ENCODE peak calls at places on chromosomes 6 and 20, in five cellular contexts. D, I, N, E and A are unnamed samples.

GRCh38 chr6:7742214-7742613 is 16.3 kb downstream of the BMP6 start:
- DNase-seq in I (no peak), N (no peak), D (no peak), E (no peak), A (no peak)

GRCh38 chr6:70108230-70108629 is 194.7 kb downstream of the COL9A1 start:
- DNase-seq in I (peak; percentile 35), N (no peak), D (no peak), E (peak; percentile 19), A (peak; percentile 39)

GRCh38 chr6:42762950-42763349 is 17.0 kb upstream of the TBCC start:
- DNase-seq in D (no peak), N (no peak), I (no peak), E (no peak), A (no peak)

GRCh38 chr6:8707956-8708772 is 272.8 kb upstream of the SLC35B3 start:
- DNase-seq in I (no peak), D (no peak), N (no peak), E (peak; percentile 27), A (peak; percentile 2)

GRCh38 chr20:53148764-53149163 is 176.6 kb downstream of the TSHZ2 start:
- DNase-seq in N (no peak), I (no peak), E (no peak), D (no peak), A (no peak)

GRCh38 chr20:59829415-59830106 is 103.9 kb downstream of the SYCP2 start:
- DNase-seq in D (peak; percentile 15), N (no peak), I (no peak), E (no peak), A (no peak)

GRCh38 chr6:15872252-15873103 is 209.7 kb upstream of the DTNBP1 start:
- DNase-seq in I (no peak), D (no peak), E (no peak), N (no peak), A (peak; percentile 94)

GRCh38 chr20:6863355-6863754 is 95.9 kb downstream of the BMP2 start:
- DNase-seq in D (no peak), I (no peak), N (no peak), E (no peak), A (no peak)

GRCh38 chr6:116060572-116061283 is at the start of gene FRK:
- DNase-seq in N (no peak), D (no peak), I (peak; percentile 24), E (peak; percentile 93), A (peak; percentile 66)

GRCh38 chr6:53833147-53833546 is 38.3 kb downstream of the LRRC1 start:
- DNase-seq in E (no peak), I (no peak), N (no peak), D (no peak), A (no peak)

DNA sequence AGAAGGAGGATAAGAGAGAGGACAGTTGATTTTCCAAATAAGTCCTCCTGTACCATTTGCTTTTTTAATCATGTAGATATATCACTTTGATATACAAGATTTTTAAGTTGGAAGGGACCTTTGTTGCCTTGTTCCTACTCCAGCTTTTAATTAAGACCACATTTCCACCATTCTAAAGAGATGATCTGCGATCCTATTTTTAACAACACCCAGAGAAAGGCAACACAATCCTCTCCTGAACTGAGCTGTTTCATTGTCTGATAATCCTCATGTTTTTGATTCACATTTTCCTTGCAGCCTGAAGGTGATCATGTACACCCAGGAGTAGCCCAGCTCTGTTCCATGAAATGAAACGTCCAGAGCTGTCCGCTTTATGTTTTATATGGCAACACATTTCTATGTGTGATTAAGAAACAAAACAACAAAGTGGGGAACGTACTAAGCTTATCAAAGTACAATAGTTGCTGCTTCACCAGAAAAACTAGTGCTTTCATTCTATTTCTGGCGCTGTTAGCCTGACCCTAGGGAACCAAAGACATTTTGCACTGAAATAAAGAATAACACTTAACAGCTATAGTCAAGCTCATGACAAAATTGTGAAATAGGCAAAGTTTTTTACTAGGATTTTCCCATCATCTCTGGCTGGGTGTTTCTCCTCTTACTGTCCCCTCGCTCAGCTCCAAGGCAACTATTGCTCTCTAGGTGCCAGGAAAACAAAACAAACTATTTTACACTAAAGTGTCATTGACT is 22.6 kb upstream of the TRAF3IP2 start:
- DNase-seq in E (no peak), I (no peak), N (no peak), D (no peak), A (peak; percentile 56)
- H3K4me3 ChIP-seq in E (no peak overlapping the region), I (no peak overlapping the region), N (no peak overlapping the region), D (no peak overlapping the region), A (no peak overlapping the region)

DNA sequence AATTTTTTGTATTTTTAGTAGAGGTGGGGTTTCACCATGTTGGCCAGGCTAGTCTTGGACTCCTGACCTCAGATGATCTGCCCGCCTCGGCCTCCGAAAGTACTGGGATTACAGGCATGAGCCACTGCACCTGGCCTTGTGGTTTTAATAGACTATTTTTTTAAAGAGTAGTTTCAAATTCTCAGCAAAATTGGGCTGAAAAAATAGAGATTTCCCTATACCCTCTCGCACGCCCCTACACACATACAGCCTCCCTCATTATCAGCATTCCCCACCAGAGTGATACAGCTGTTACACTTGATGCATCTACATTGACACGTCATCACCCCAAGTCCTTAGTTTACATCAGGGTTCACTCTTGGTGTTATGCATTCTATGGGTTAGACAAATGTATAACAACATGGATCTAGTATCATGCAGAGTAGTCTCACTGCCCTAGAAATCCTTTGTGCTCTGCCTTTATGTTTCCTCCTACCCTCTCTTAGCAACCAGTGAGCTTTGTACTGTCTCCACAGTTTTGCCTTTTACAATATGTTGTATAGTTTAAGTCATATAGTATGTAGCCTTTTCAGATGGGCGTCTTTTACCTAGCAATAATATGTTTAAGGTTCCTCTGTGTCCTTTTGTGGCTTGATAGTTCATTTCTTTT is 103.6 kb downstream of the CDYL start:
- DNase-seq in D (no peak), I (no peak), N (no peak), E (no peak), A (no peak)
- H3K4me3 ChIP-seq in D (no peak overlapping the region), I (no peak overlapping the region), N (no peak overlapping the region), E (no peak overlapping the region), A (no peak overlapping the region)

GRCh38 chr6:36116480-36116879 is 13.8 kb upstream of the MAPK13 start:
- DNase-seq in N (no peak), E (no peak), I (no peak), D (no peak), A (no peak)

GRCh38 chr6:36116066-36116465 is 14.2 kb upstream of the MAPK13 start:
- DNase-seq in N (no peak), D (no peak), E (no peak), I (no peak), A (no peak)

GRCh38 chr6:36114798-36115408 is 15.4 kb upstream of the MAPK13 start:
- DNase-seq in N (no peak), I (no peak), E (no peak), D (no peak), A (no peak)

GRCh38 chr6:36116943-36117342 is 13.4 kb upstream of the MAPK13 start:
- DNase-seq in E (no peak), I (no peak), D (no peak), N (no peak), A (no peak)

GRCh38 chr6:36115412-36115811 is 14.9 kb upstream of the MAPK13 start:
- DNase-seq in N (no peak), E (no peak), D (no peak), I (no peak), A (no peak)
- H3K4me3 ChIP-seq in N (no peak overlapping the region), E (no peak overlapping the region), D (no peak overlapping the region), I (no peak overlapping the region), A (no peak overlapping the region)

GRCh38 chr20:18793625-18794427 is 19.8 kb upstream of the SCP2D1 start:
- DNase-seq in E (peak; percentile 97), D (peak; percentile 95), N (peak; percentile 91), I (peak; percentile 87), A (peak; percentile 90)
- H3K4me3 ChIP-seq in E (peak overlapping the region; percentile 76), D (peak overlapping the region; percentile 41), N (peak overlapping the region; percentile 90), I (peak overlapping the region; percentile 59), A (peak overlapping the region; percentile 87)